ENCODE peak calls at places on chromosomes 3 and 15, in eight cellular contexts. K is cardiac fibroblast; N is sigmoid colon; Z is fibroblast of lung; F is heart left ventricle; V is cardiac muscle cell; Y is CD8-positive, alpha-beta T cell; M is GM12865. H is an unnamed sample.

GRCh38 chr3:59709702-59710555 is 660.1 kb upstream of the CFAP20DC start:
- DNase-seq in K (no peak), N (peak), Z (no peak), F (peak), V (no peak), Y (peak), M (peak), H (no peak)

GRCh38 chr3:41308119-41308518 is 108.8 kb downstream of the CTNNB1 start:
- DNase-seq in K (no peak), N (no peak), Z (no peak), F (no peak), V (no peak), Y (no peak), M (no peak), H (no peak)

GRCh38 chr15:73051402-73051810 is 857 bp upstream of the NEO1 start:
- DNase-seq in K (no peak), N (peak), Z (no peak), F (peak), V (no peak), Y (no peak), M (no peak), H (no peak)

GRCh38 chr15:90991587-90992285 is 2.6 kb downstream of the PRC1 start:
- DNase-seq in K (no peak), N (no peak), Z (no peak), F (no peak), V (no peak), Y (no peak), M (no peak), H (no peak)

GRCh38 chr3:40911928-40912327 is 287.4 kb upstream of the CTNNB1 start:
- DNase-seq in K (no peak), N (no peak), Z (no peak), F (no peak), V (no peak), Y (no peak), M (no peak), H (no peak)

GRCh38 chr15:40427188-40427587 is 13.6 kb upstream of the BAHD1 start:
- DNase-seq in K (no peak), N (no peak), Z (no peak), F (no peak), V (no peak), Y (no peak), M (no peak), H (no peak)

GRCh38 chr3:168095611-168096209 is at the start of gene GOLIM4:
- DNase-seq in K (peak), N (peak), Z (peak), F (peak), V (peak), Y (peak), M (peak), H (peak)

GRCh38 chr3:29454326-29454725 is 173.5 kb downstream of the RBMS3 start:
- DNase-seq in K (no peak), N (no peak), Z (no peak), F (no peak), V (no peak), Y (no peak), M (no peak), H (no peak)

GRCh38 chr3:10447527-10448260 is 57.7 kb downstream of the ATP2B2 start:
- DNase-seq in K (no peak), N (no peak), Z (no peak), F (no peak), V (no peak), Y (no peak), M (no peak), H (no peak)

GRCh38 chr3:42013652-42014442 is 51.9 kb upstream of the ULK4 start:
- DNase-seq in K (peak), N (peak), Z (no peak), F (peak), V (peak), Y (peak), M (peak), H (no peak)

GRCh38 chr3:108407858-108408257 is 102.5 kb downstream of the MYH15 start:
- DNase-seq in K (no peak), N (no peak), Z (no peak), F (no peak), V (no peak), Y (no peak), M (no peak), H (no peak)

GRCh38 chr3:45988100-45988761 is 7.4 kb downstream of the FYCO1 start:
- DNase-seq in K (peak), N (peak), Z (peak), F (no peak), V (no peak), Y (no peak), M (no peak), H (no peak)

GRCh38 chr15:73108676-73109075 is 56.4 kb downstream of the NEO1 start:
- DNase-seq in K (no peak), N (no peak), Z (no peak), F (no peak), V (peak), Y (no peak), M (no peak), H (no peak)

GRCh38 chr3:128433630-128434185 is 33.0 kb downstream of the DNAJB8 start:
- DNase-seq in K (no peak), N (no peak), Z (no peak), F (no peak), V (no peak), Y (no peak), M (no peak), H (no peak)

GRCh38 chr15:76313731-76314130 is 2.5 kb upstream of the ETFA start:
- DNase-seq in K (no peak), N (no peak), Z (no peak), F (peak), V (no peak), Y (no peak), M (no peak), H (no peak)

GRCh38 chr3:51716805-51717204 is 9.9 kb downstream of the GRM2 start:
- DNase-seq in K (no peak), N (no peak), Z (no peak), F (no peak), V (no peak), Y (no peak), M (no peak), H (no peak)

GRCh38 chr3:128879991-128880390 is 571 bp downstream of the ACAD9 start:
- DNase-seq in K (no peak), N (no peak), Z (no peak), F (no peak), V (no peak), Y (no peak), M (no peak), H (no peak)

GRCh38 chr3:101124125-101124524 is 130.9 kb upstream of the ABI3BP start:
- DNase-seq in K (no peak), N (no peak), Z (no peak), F (no peak), V (no peak), Y (no peak), M (no peak), H (no peak)

GRCh38 chr3:72255736-72256559 is 471.0 kb upstream of the PROK2 start:
- DNase-seq in K (peak), N (peak), Z (peak), F (no peak), V (peak), Y (peak), M (peak), H (peak)

GRCh38 chr3:186432189-186432588 is 70.2 kb upstream of the DGKG start:
- DNase-seq in K (no peak), N (no peak), Z (peak), F (no peak), V (no peak), Y (no peak), M (peak), H (peak)

GRCh38 chr15:101362986-101363566 is 68.0 kb upstream of the SNRPA1 start:
- DNase-seq in K (no peak), N (no peak), Z (no peak), F (no peak), V (no peak), Y (no peak), M (no peak), H (no peak)
- H3K4me3 ChIP-seq in K (no peak), N (no peak), Z (no peak), F (no peak), V (no peak), Y (no peak), M (no peak), H (no peak)

GRCh38 chr3:114383875-114384557 is 90.2 kb downstream of the TIGIT start:
- DNase-seq in K (peak), N (peak), Z (peak), F (peak), V (peak), Y (peak), M (peak), H (no peak)
- H3K4me3 ChIP-seq in K (peak), N (peak), Z (peak), F (peak), V (no peak), Y (peak), M (no peak), H (no peak)

DNA sequence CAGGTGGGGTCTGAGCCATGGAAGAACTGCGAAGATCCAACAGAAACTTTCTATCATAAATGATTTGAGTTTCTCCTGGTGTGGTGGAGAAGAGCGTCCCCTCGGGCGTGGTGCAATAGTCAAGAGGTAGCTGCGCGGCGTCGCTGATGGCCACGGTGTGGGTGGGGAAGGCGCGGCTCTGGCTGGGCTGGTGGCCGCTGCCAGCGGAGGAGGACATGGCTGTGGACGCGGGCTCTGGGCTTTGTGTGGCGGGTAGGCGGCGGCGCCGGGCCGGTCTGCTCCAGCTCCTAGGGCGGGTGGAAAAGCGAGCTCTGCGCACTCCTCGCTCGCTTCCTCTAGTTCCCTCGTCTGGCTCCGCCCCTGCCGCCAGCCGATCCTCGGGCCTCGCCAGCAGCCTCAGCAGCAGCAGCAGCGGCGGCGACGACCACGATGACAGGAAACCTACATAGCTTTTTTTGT is 5.9 kb downstream of the STARD9 start:
- DNase-seq in K (peak), N (peak), Z (peak), F (peak), V (peak), Y (peak), M (peak), H (peak)
- H3K4me3 ChIP-seq in K (peak), N (peak), Z (peak), F (peak), V (peak), Y (peak), M (peak), H (peak)

GRCh38 chr15:75211436-75212199 is 9.9 kb downstream of the C15orf39 start:
- DNase-seq in K (no peak), N (no peak), Z (no peak), F (no peak), V (no peak), Y (no peak), M (no peak), H (no peak)

GRCh38 chr15:75212200-75212858 is 10.6 kb downstream of the C15orf39 start:
- DNase-seq in K (no peak), N (no peak), Z (no peak), F (no peak), V (no peak), Y (no peak), M (no peak), H (no peak)

GRCh38 chr15:75209289-75209676 is 7.6 kb downstream of the C15orf39 start:
- DNase-seq in K (no peak), N (no peak), Z (no peak), F (no peak), V (no peak), Y (no peak), M (no peak), H (no peak)

GRCh38 chr15:75208501-75209288 is 7.0 kb downstream of the C15orf39 start:
- DNase-seq in K (no peak), N (no peak), Z (no peak), F (no peak), V (no peak), Y (no peak), M (no peak), H (no peak)

DNA sequence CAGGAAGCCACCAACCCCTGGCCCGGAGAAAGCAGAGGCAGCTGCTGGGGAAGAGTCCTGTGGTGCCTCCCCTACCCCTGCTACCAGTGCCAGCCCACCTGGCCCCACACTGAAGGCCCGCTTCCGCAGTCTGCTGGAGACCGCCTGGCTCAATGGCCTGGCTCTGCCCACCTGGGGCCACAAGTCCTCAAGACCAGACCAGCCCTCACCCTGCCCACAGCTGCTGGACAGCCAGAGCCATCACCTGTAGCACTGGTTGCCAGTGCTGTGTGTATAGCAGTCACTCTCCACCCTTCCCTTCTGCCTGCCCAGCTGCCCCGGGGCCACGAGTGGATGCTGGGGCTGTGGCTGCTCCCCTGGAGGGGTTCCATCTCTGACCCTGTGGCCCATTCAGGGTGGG is 9.2 kb downstream of the C15orf39 start:
- DNase-seq in K (no peak), N (no peak), Z (no peak), F (no peak), V (no peak), Y (no peak), M (no peak), H (no peak)
- H3K4me3 ChIP-seq in K (no peak), N (no peak), Z (no peak), F (no peak), V (no peak), Y (no peak), M (no peak), H (no peak)

DNA sequence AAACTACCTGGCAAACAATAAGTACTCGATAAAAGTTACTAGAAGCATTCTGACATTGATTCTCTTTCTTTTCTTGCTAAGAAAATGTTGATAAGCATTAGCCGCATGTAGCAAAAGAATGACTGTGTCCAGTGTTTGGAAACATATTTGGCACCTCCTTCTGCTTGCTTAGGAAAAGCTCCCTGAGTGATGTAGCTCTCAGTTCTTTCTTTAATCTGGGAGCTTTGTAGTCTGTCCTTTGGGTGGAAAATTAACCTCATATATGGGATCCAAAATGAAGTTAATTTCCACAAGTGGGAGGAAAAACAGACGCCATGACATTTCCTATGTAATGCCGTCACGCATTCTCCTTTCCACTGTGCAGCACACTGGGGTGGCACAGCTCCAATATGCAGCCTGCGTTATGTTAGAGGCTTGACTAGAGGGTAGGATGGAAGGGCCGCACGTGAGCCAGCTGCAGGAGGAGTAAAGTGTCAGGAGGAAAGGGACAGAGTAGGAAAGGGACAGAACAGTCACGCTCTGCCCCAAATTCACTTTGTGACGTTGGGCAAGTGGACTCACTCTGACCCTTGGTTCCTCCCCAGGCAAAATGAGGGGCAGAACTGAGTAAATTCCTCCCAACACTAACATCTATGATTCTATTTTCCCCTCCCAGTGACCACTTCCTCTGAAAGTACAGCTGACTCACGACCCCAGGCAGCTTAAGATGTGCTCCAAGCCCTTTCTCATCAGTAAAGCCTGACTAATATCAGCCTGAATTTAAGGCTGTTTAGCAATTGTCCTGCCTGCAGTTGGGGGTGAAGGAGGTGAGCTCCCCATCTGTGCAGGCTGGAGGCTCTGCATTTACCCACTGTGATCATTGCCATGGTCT is 176.4 kb upstream of the PFN2 start:
- DNase-seq in K (peak), N (peak), Z (peak), F (no peak), V (no peak), Y (no peak), M (peak), H (peak)
- H3K4me3 ChIP-seq in K (peak), N (no peak), Z (peak), F (no peak), V (no peak), Y (no peak), M (no peak), H (no peak)

DNA sequence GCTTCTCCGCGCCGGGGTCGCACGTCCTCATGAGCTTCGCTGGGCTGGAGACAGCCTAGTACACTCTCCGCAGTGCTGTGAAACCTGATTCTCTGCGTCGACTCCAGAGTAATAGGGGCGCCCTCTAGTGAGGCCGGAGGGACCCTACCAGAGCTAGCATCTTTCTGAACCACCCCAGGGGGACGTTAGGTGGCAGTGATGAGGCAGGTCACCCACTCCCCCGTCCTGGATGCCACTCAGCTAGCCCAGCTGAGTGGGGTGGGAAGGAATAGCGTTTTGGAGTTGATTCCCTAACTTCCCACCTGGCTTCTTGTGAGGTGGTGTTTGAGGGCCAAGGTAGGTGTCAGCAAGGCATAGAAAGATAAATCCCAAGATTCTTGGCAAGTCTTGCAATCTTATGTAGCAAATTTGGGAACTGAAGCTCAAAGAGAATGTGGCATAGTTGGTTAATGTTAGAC is 4.0 kb downstream of the DUOXA2 start:
- DNase-seq in K (peak), N (peak), Z (peak), F (peak), V (peak), Y (peak), M (peak), H (peak)
- H3K4me3 ChIP-seq in K (no peak), N (peak), Z (no peak), F (peak), V (no peak), Y (peak), M (no peak), H (no peak)

DNA sequence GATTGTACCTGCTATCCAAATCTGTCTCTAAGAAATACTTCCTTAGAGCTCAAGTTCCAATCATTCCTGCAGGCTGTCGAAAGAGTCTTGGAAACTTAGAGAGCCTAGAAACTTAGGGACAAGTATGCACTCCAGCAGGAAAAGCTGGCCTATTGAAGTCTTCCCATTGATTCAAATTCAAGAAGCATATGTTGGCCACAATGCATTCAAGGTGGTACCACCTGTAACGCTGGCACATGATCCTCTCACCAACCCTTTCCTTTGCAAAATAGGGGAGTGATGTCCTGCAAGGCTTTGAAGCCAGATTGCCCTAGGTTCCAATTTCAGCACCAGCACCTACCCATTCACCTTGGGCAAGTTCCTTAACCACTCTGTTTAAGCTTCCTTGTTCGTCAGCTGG is 6.0 kb downstream of the ADAMTS9 start:
- DNase-seq in K (no peak), N (no peak), Z (no peak), F (no peak), V (no peak), Y (no peak), M (no peak), H (no peak)
- H3K4me3 ChIP-seq in K (no peak), N (no peak), Z (no peak), F (no peak), V (no peak), Y (no peak), M (no peak), H (no peak)